ENCODE peak calls at places on chromosomes 6 and 20, in six cellular contexts. I, J, X, M, P and V are unnamed samples.

GRCh38 chr6:5214570-5215052 is 46.1 kb downstream of the LYRM4 start:
- DNase-seq in I (no peak), J (peak), X (peak), M (no peak), P (peak), V (peak)

GRCh38 chr20:59019217-59019616 is at the start of gene TUBB1:
- DNase-seq in I (no peak), J (no peak), X (no peak), M (no peak), P (no peak), V (no peak)

GRCh38 chr6:149049230-149049629 is 268.3 kb upstream of the TAB2 start:
- DNase-seq in I (no peak), J (no peak), X (no peak), M (no peak), P (no peak), V (no peak)

GRCh38 chr6:169902070-169902469 is 150.6 kb downstream of the ERMARD start:
- DNase-seq in I (no peak), J (no peak), X (no peak), M (no peak), P (no peak), V (no peak)

GRCh38 chr20:40983898-40984297 is 44.7 kb upstream of the TOP1 start:
- DNase-seq in I (no peak), J (no peak), X (no peak), M (no peak), P (no peak), V (no peak)

GRCh38 chr6:123997223-123997622 is 193.6 kb downstream of the NKAIN2 start:
- DNase-seq in I (no peak), J (no peak), X (no peak), M (no peak), P (no peak), V (no peak)

GRCh38 chr20:50373674-50374286 is 136.4 kb upstream of the PTPN1 start:
- DNase-seq in I (peak), J (peak), X (no peak), M (no peak), P (peak), V (peak)

GRCh38 chr20:43755390-43755789 is 28.6 kb upstream of the GTSF1L start:
- DNase-seq in I (no peak), J (peak), X (peak), M (no peak), P (no peak), V (peak)

GRCh38 chr20:48631114-48632016 is 196.4 kb downstream of the PREX1 start:
- DNase-seq in I (no peak), J (peak), X (peak), M (no peak), P (no peak), V (peak)

GRCh38 chr20:21191839-21192238 is 66.0 kb downstream of the KIZ start:
- DNase-seq in I (no peak), J (no peak), X (no peak), M (no peak), P (peak), V (no peak)

DNA sequence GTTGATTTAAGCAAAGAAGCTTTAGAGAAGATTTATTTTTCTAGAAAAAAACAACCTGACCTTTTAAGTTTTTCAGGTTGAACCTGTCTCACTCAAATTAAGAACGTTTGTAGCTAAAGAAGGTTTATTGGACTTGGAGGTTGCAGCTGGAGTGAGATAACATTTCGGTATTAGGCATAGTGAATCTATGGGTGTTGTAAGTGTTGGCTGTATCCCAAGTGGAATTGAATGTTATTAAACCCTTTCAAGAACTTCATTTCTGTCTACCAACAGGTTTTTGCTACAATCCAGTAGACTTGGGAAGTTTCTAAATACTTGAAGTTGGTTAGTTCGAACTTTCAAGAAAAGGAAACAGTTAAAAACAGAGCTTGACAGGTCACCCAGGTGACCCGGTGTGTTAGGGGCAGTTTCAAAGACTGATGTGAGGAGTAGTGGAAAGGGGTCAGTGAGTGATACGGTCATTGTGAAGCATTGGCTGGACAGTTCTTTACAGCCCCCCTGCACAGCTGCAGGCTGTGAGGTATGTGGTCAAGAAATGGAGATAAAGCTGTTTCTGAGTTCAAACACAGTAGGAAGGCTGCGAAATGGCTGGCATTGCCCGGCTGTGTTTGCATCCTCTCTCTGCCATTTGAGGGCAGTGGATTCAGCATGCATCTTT is 2.5 kb upstream of the TBCC start:
- DNase-seq in I (no peak), J (peak), X (peak), M (no peak), P (no peak), V (no peak)
- H3K4me3 ChIP-seq in I (peak), J (no peak), X (no peak), M (no peak), P (peak), V (no peak)

GRCh38 chr6:1575213-1576041 is 34.3 kb upstream of the FOXC1 start:
- DNase-seq in I (no peak), J (peak), X (peak), M (no peak), P (no peak), V (peak)
- H3K4me3 ChIP-seq in I (no peak), J (no peak), X (no peak), M (no peak), P (no peak), V (no peak)

GRCh38 chr6:159169193-159169555 is at the start of gene FNDC1:
- DNase-seq in I (peak), J (peak), X (no peak), M (no peak), P (peak), V (peak)
- H3K4me3 ChIP-seq in I (peak), J (peak), X (peak), M (no peak), P (peak), V (peak)

DNA sequence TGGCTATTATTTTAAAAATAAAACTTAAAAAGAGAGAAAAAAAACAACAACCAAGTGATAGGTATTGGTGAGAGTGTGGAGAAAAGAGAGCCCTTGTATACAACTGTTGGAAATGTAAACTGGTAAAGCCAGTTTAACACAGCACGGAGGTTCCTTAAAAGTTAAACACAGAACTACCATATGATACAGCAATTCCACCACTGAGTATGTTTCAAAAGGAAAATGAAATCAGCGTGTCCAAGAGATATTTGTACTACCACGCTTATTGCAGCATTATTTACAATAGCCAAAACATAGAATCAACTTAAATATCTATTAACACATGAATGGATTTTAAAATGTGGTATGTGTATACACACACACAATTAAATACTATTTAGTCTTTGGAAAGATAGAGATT is 1.1 kb downstream of the PTCHD4 start:
- DNase-seq in I (no peak), J (no peak), X (peak), M (no peak), P (no peak), V (no peak)
- H3K4me3 ChIP-seq in I (no peak), J (peak), X (no peak), M (no peak), P (peak), V (no peak)

GRCh38 chr6:28213213-28213523 is 11.9 kb upstream of the ZSCAN9 start:
- DNase-seq in I (no peak), J (no peak), X (no peak), M (no peak), P (no peak), V (no peak)
- H3K4me3 ChIP-seq in I (peak), J (peak), X (no peak), M (no peak), P (peak), V (peak)

GRCh38 chr6:33390767-33391277 is 801 bp upstream of the KIFC1 start:
- DNase-seq in I (no peak), J (no peak), X (no peak), M (no peak), P (no peak), V (no peak)
- H3K4me3 ChIP-seq in I (no peak), J (peak), X (no peak), M (peak), P (peak), V (peak)

GRCh38 chr6:3229566-3230274 is 2.3 kb upstream of the TUBB2B start:
- DNase-seq in I (no peak), J (no peak), X (no peak), M (no peak), P (peak), V (no peak)
- H3K4me3 ChIP-seq in I (no peak), J (no peak), X (no peak), M (no peak), P (peak), V (no peak)

GRCh38 chr6:16236648-16237199 is 1.7 kb upstream of the GMPR start:
- DNase-seq in I (no peak), J (peak), X (peak), M (no peak), P (no peak), V (peak)

GRCh38 chr6:16237242-16237641 is 1.1 kb upstream of the GMPR start:
- DNase-seq in I (no peak), J (no peak), X (no peak), M (no peak), P (no peak), V (no peak)

GRCh38 chr6:16238057-16238657 is at the start of gene GMPR:
- DNase-seq in I (no peak), J (peak), X (peak), M (peak), P (peak), V (peak)

GRCh38 chr6:16238658-16239089 is 287 bp downstream of the GMPR start:
- DNase-seq in I (no peak), J (no peak), X (no peak), M (no peak), P (peak), V (no peak)

GRCh38 chr6:16236009-16236501 is 2.3 kb upstream of the GMPR start:
- DNase-seq in I (no peak), J (no peak), X (no peak), M (no peak), P (no peak), V (no peak)
- H3K4me3 ChIP-seq in I (no peak), J (no peak), X (no peak), M (no peak), P (no peak), V (no peak)

GRCh38 chr20:61719691-61720347 is 345.9 kb downstream of the TAF4 start:
- DNase-seq in I (no peak), J (no peak), X (peak), M (peak), P (peak), V (no peak)
- H3K4me3 ChIP-seq in I (no peak), J (no peak), X (no peak), M (peak), P (no peak), V (no peak)